ENCODE peak calls at places on chromosomes 2 and 18, in eight cellular contexts. U, J, Y, W, H, X, Z and V are unnamed samples.

GRCh38 chr2:27376866-27377617 is 3.5 kb downstream of the ZNF513 start:
- DNase-seq in U (no peak), J (no peak), Y (no peak), W (no peak), H (no peak), X (no peak), Z (no peak), V (no peak)

GRCh38 chr2:10514743-10515142 is 66.6 kb upstream of the ODC1 start:
- DNase-seq in U (no peak), J (no peak), Y (no peak), W (peak; percentile 79), H (no peak), X (no peak), Z (no peak), V (no peak)

GRCh38 chr2:39127973-39128372 is 7.1 kb upstream of the SOS1 start:
- DNase-seq in U (no peak), J (peak; percentile 77), Y (no peak), W (peak; percentile 55), H (no peak), X (no peak), Z (peak; percentile 71), V (peak; percentile 37)

GRCh38 chr2:98036349-98037000 is 40.7 kb upstream of the TMEM131 start:
- DNase-seq in U (peak; percentile 49), J (no peak), Y (peak; percentile 60), W (no peak), H (no peak), X (peak; percentile 63), Z (no peak), V (no peak)

GRCh38 chr18:6004683-6005082 is 109.4 kb upstream of the TMEM200C start:
- DNase-seq in U (no peak), J (no peak), Y (no peak), W (no peak), H (no peak), X (no peak), Z (peak; percentile 82), V (no peak)

GRCh38 chr18:41144444-41144843 is 810.6 kb upstream of the PIK3C3 start:
- DNase-seq in U (no peak), J (no peak), Y (no peak), W (peak; percentile 81), H (no peak), X (no peak), Z (no peak), V (no peak)

GRCh38 chr2:154049561-154049960 is 177.8 kb downstream of the GALNT13 start:
- DNase-seq in U (no peak), J (no peak), Y (no peak), W (no peak), H (no peak), X (no peak), Z (no peak), V (no peak)

GRCh38 chr2:241849616-241850543 is 8.8 kb downstream of the PDCD1 start:
- DNase-seq in U (peak; percentile 53), J (no peak), Y (peak; percentile 14), W (no peak), H (no peak), X (no peak), Z (no peak), V (no peak)

GRCh38 chr2:188114014-188114413 is 177.7 kb upstream of the GULP1 start:
- DNase-seq in U (no peak), J (no peak), Y (no peak), W (peak; percentile 33), H (no peak), X (no peak), Z (no peak), V (no peak)

GRCh38 chr2:56688661-56689060 is 504.9 kb downstream of the CCDC85A start:
- DNase-seq in U (no peak), J (no peak), Y (no peak), W (peak; percentile 27), H (no peak), X (no peak), Z (no peak), V (no peak)

GRCh38 chr2:204030337-204030736 is 93.8 kb downstream of the ICOS start:
- DNase-seq in U (no peak), J (no peak), Y (no peak), W (no peak), H (no peak), X (no peak), Z (no peak), V (no peak)

GRCh38 chr2:159516241-159516758 is 100.0 kb downstream of the BAZ2B start:
- DNase-seq in U (peak; percentile 61), J (no peak), Y (no peak), W (peak; percentile 18), H (no peak), X (peak; percentile 9), Z (peak; percentile 88), V (no peak)

GRCh38 chr2:12318427-12319057 is 398.2 kb upstream of the TRIB2 start:
- DNase-seq in U (no peak), J (no peak), Y (no peak), W (peak; percentile 88), H (no peak), X (no peak), Z (no peak), V (no peak)

GRCh38 chr2:203225423-203226039 is 13.3 kb upstream of the CYP20A1 start:
- DNase-seq in U (peak; percentile 69), J (no peak), Y (no peak), W (peak; percentile 4), H (peak; percentile 32), X (peak; percentile 34), Z (peak; percentile 29), V (no peak)

GRCh38 chr2:215657844-215658243 is 222.0 kb upstream of the FN1 start:
- DNase-seq in U (no peak), J (no peak), Y (no peak), W (peak; percentile 91), H (no peak), X (no peak), Z (no peak), V (no peak)

GRCh38 chr2:86806059-86806857 is 15.5 kb upstream of the CD8A start:
- DNase-seq in U (no peak), J (no peak), Y (no peak), W (no peak), H (no peak), X (no peak), Z (no peak), V (no peak)

GRCh38 chr18:79583426-79583825 is 96.2 kb upstream of the CTDP1 start:
- DNase-seq in U (peak; percentile 37), J (no peak), Y (no peak), W (no peak), H (no peak), X (no peak), Z (no peak), V (peak; percentile 44)

GRCh38 chr2:202771741-202772470 is 99.7 kb downstream of the ICA1L start:
- DNase-seq in U (no peak), J (no peak), Y (no peak), W (peak; percentile 11), H (peak; percentile 63), X (no peak), Z (no peak), V (no peak)

GRCh38 chr2:199230091-199230490 is 227.6 kb downstream of the SATB2 start:
- DNase-seq in U (no peak), J (peak; percentile 66), Y (no peak), W (peak; percentile 5), H (no peak), X (no peak), Z (no peak), V (no peak)

GRCh38 chr2:127640082-127641072 is 5.6 kb upstream of the GPR17 start:
- DNase-seq in U (peak; percentile 87), J (no peak), Y (no peak), W (no peak), H (no peak), X (no peak), Z (no peak), V (no peak)

GRCh38 chr2:7020059-7020458 is 102.8 kb downstream of the RNF144A start:
- DNase-seq in U (peak; percentile 48), J (no peak), Y (no peak), W (no peak), H (no peak), X (no peak), Z (no peak), V (no peak)

GRCh38 chr2:230968921-230969672 is 26.8 kb upstream of the SPATA3 start:
- DNase-seq in U (no peak), J (no peak), Y (no peak), W (no peak), H (no peak), X (no peak), Z (peak; percentile 42), V (no peak)
- H3K4me3 ChIP-seq in U (no peak overlapping the region), J (no peak overlapping the region), Y (no peak overlapping the region), W (no peak overlapping the region), H (no peak overlapping the region), X (no peak overlapping the region), Z (peak overlapping the region; percentile 59), V (no peak overlapping the region)

DNA sequence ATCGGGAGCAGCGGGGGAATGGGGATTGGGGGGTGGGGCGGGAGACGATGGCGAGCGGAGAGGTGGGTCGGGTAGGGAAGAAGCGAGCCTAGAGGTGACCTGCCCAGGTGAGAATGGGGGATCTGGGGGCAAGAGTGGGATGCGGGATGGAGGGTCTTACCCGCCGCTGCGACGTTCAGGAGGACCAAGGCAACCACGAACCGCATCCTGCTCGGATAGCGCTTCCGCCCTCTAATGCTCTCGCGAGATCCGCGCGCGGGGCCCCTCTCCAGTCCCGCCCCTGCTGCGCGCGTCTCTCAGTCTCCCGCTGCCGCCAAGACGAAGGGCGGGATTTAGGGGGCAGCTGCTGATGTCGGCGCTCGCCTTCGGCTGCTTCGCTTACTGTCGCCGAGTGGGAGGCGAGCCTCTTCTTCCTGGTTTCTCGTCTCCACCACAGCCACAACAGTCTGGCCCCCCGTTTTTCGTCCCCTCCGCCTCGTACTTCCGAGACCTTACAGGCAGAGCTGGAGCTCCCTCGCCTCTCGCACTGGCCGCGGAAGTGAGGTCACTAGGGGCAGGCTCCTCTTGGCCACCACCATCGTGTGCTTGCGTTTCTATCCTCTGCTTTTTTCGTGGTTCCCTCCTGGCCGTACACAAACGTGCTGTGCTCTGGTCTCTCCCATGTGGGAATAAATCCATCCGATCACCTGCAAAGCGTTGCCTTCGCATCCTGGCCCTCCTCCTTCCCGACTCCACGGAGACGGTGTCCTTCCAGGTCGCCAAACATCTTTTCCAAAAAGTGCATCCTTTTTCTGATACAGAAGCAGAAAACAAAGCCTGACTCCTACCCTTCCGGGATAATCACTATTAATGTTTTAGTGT is at the start of gene TGOLN2:
- DNase-seq in U (peak; percentile 95), J (peak; percentile 89), Y (peak; percentile 95), W (peak; percentile 89), H (peak; percentile 93), X (peak; percentile 96), Z (peak; percentile 95), V (peak; percentile 95)
- TF ChIP-seq CTCF in U (peak; percentile 43), J (no peak), Y (peak; percentile 31), W (peak; percentile 18), H (peak; percentile 9), X (no peak), Z (no peak), V (no peak)

GRCh38 chr2:88191722-88192042 is 21.5 kb downstream of the THNSL2 start:
- DNase-seq in U (no peak), J (no peak), Y (no peak), W (no peak), H (no peak), X (no peak), Z (no peak), V (no peak)
- H3K4me3 ChIP-seq in U (no peak overlapping the region), J (no peak overlapping the region), Y (no peak overlapping the region), W (no peak overlapping the region), H (no peak overlapping the region), X (no peak overlapping the region), Z (no peak overlapping the region), V (no peak overlapping the region)

DNA sequence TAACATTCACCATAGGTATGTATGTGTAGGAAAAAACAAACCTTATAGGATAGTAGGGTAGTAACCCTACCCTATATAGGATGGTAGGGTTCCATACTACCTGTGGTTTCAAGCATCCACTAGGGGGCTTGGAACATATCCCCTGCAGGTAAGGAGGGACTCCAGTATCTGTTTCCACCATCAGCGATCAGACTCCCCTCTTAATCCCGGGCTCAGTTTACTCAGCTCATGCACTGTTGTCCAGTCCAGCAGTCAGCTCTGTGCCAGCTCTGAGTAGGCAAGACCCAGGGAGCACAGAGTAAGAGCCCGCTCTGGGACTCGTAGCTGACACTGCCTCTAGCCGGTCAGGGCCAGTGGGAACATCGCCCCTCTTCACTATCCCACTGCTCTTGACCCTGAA is 61.7 kb downstream of the MEX3C start:
- DNase-seq in U (peak; percentile 70), J (no peak), Y (no peak), W (no peak), H (no peak), X (no peak), Z (no peak), V (no peak)
- TF ChIP-seq CTCF in U (peak; percentile 88), J (peak; percentile 11), Y (peak; percentile 47), W (peak; percentile 26), H (peak; percentile 7), X (peak; percentile 35), Z (peak; percentile 27), V (no peak)